ENCODE peak calls at places on chromosomes 5 and 9, in six cellular contexts. C, I, J, L, Z and P are unnamed samples.
A peak's percentile ranks its signal among the peaks of the same experiment; 100 is the strongest.

GRCh38 chr9:114115645-114116044 is 16.6 kb upstream of the KIF12 start:
- ATAC-seq in L (no peak), J (no peak), I (no peak), C (no peak), Z (no peak), P (no peak)

GRCh38 chr9:17802249-17802857 is 223.5 kb downstream of the SH3GL2 start:
- ATAC-seq in L (no peak), I (no peak), C (no peak), Z (no peak), J (no peak), P (no peak)

GRCh38 chr5:77627869-77628674 is 10.4 kb downstream of the OTP start:
- ATAC-seq in I (no peak), C (no peak), J (no peak), L (no peak), Z (no peak), P (no peak)

GRCh38 chr5:45694255-45694834 is 1.8 kb downstream of the HCN1 start:
- ATAC-seq in C (no peak), J (no peak), L (no peak), I (no peak), Z (no peak), P (no peak)

GRCh38 chr5:33885679-33886078 is 6.1 kb downstream of the ADAMTS12 start:
- ATAC-seq in C (no peak), L (no peak), Z (no peak), J (no peak), I (no peak), P (no peak)

GRCh38 chr9:97502222-97502983 is 937 bp downstream of the TMOD1 start:
- ATAC-seq in C (peak; percentile 22), L (no peak), Z (peak; percentile 56), J (peak; percentile 71), I (no peak), P (peak; percentile 44)

GRCh38 chr5:56288880-56289601 is 55.9 kb upstream of the ANKRD55 start:
- ATAC-seq in L (no peak), I (no peak), C (no peak), Z (no peak), J (no peak), P (no peak)

GRCh38 chr5:150043657-150044333 is 42.6 kb downstream of the CSF1R start:
- ATAC-seq in I (peak; percentile 68), J (no peak), L (no peak), Z (no peak), C (peak; percentile 51), P (no peak)

GRCh38 chr9:95516221-95516735 is 493 bp downstream of the PTCH1 start:
- ATAC-seq in Z (peak; percentile 50), J (no peak), L (no peak), I (peak; percentile 38), C (no peak), P (no peak)

GRCh38 chr9:128159073-128159783 is 837 bp upstream of the BBLN start:
- ATAC-seq in J (peak; percentile 60), L (peak; percentile 22), Z (peak; percentile 56), C (peak; percentile 21), I (peak; percentile 31), P (peak; percentile 1)

GRCh38 chr5:78286288-78286687 is 8.2 kb downstream of the AP3B1 start:
- ATAC-seq in C (peak; percentile 71), Z (peak; percentile 96), I (peak; percentile 91), L (no peak), J (no peak), P (no peak)

GRCh38 chr9:127078336-127078735 is 44.1 kb downstream of the ANGPTL2 start:
- ATAC-seq in L (no peak), Z (no peak), J (no peak), C (no peak), I (no peak), P (no peak)

GRCh38 chr5:35762368-35762767 is 94.3 kb upstream of the IL7R start:
- ATAC-seq in L (no peak), J (no peak), Z (no peak), I (no peak), C (no peak), P (no peak)

GRCh38 chr5:180832638-180833068 is 28.4 kb downstream of the ZFP62 start:
- ATAC-seq in J (peak; percentile 59), I (no peak), C (peak; percentile 71), Z (peak; percentile 83), L (peak; percentile 45), P (peak; percentile 67)